ENCODE peak calls at places on chromosomes 1 and 21, in four cellular contexts. Y, O, F and M are unnamed samples.

GRCh38 chr1:236066828-236067386 is 2.0 kb upstream of the NID1 start:
- DNase-seq in Y (peak), O (peak), F (no peak), M (peak)

GRCh38 chr1:34460193-34460592 is 283.5 kb downstream of the C1orf94 start:
- DNase-seq in Y (peak), F (peak), O (peak), M (no peak)

GRCh38 chr1:62515055-62515454 is 78.2 kb downstream of the USP1 start:
- DNase-seq in F (no peak), Y (no peak), O (no peak), M (no peak)

GRCh38 chr1:242736569-242736968 is 212.1 kb upstream of the PLD5 start:
- DNase-seq in Y (no peak), O (no peak), F (no peak), M (no peak)

GRCh38 chr1:211939876-211940468 is 95.4 kb downstream of the INTS7 start:
- DNase-seq in O (no peak), Y (peak), F (no peak), M (no peak)

GRCh38 chr1:169024255-169024654 is 82.2 kb upstream of the ATP1B1 start:
- DNase-seq in O (no peak), F (no peak), Y (no peak), M (no peak)

GRCh38 chr1:64019818-64020217 is 183.6 kb upstream of the UBE2U start:
- DNase-seq in O (no peak), Y (no peak), F (no peak), M (peak)

GRCh38 chr1:38614861-38615260 is 244.7 kb downstream of the RRAGC start:
- DNase-seq in O (no peak), F (no peak), Y (no peak), M (no peak)

GRCh38 chr1:37926061-37926924 is 20.6 kb downstream of the INPP5B start:
- DNase-seq in Y (no peak), O (no peak), F (no peak), M (no peak)

GRCh38 chr1:14340244-14340800 is 258.2 kb upstream of the KAZN start:
- DNase-seq in F (no peak), Y (no peak), O (no peak), M (no peak)

GRCh38 chr1:172287207-172287606 is 133.3 kb upstream of the C1orf105 start:
- DNase-seq in O (no peak), Y (no peak), F (no peak), M (peak)

GRCh38 chr1:206802401-206802800 is 30.1 kb upstream of the IL10 start:
- DNase-seq in F (no peak), Y (no peak), O (no peak), M (no peak)

GRCh38 chr1:6165027-6165426 is 15.1 kb downstream of the CHD5 start:
- DNase-seq in O (no peak), F (no peak), Y (no peak), M (no peak)

GRCh38 chr1:35080171-35080854 is 1.1 kb downstream of the ZMYM1 start:
- DNase-seq in F (no peak), Y (no peak), O (no peak), M (no peak)

GRCh38 chr1:109969430-109969829 is 15.1 kb upstream of the AHCYL1 start:
- DNase-seq in O (no peak), Y (no peak), F (no peak), M (no peak)

GRCh38 chr1:58823481-58824010 is 39.7 kb upstream of the JUN start:
- DNase-seq in Y (no peak), O (no peak), F (no peak), M (no peak)

GRCh38 chr21:41977034-41977950 is 23.5 kb upstream of the C2CD2 start:
- DNase-seq in Y (no peak), F (no peak), O (no peak), M (no peak)

GRCh38 chr1:207077470-207078377 is 10.9 kb upstream of the C4BPB start:
- DNase-seq in O (peak), Y (peak), F (peak), M (peak)

GRCh38 chr1:245091818-245092637 is 62.8 kb upstream of the KIF26B start:
- DNase-seq in O (no peak), Y (no peak), F (peak), M (peak)

GRCh38 chr1:77534456-77534855 is 148.0 kb downstream of the ZZZ3 start:
- DNase-seq in Y (no peak), O (no peak), F (no peak), M (no peak)

GRCh38 chr1:226525750-226526149 is 22.8 kb upstream of the STUM start:
- DNase-seq in O (no peak), Y (no peak), F (no peak), M (no peak)

GRCh38 chr1:9420835-9421532 is 118.3 kb upstream of the SLC25A33 start:
- DNase-seq in F (no peak), Y (no peak), O (no peak), M (no peak)

GRCh38 chr1:153565529-153566374 is at the start of gene S100A2:
- DNase-seq in F (no peak), Y (peak), O (no peak), M (peak)

GRCh38 chr1:154873321-154873950 is 3.4 kb upstream of the KCNN3 start:
- DNase-seq in F (no peak), Y (no peak), O (no peak), M (peak)

GRCh38 chr1:169765580-169766331 is 29.0 kb downstream of the METTL18 start:
- DNase-seq in F (no peak), Y (no peak), O (no peak), M (no peak)

GRCh38 chr21:45531393-45532215 is 10.6 kb downstream of the SLC19A1 start:
- DNase-seq in O (no peak), F (no peak), Y (no peak), M (peak)

GRCh38 chr1:8510041-8510823 is 192.3 kb downstream of the SLC45A1 start:
- DNase-seq in F (no peak), O (no peak), Y (peak), M (peak)

GRCh38 chr1:200530551-200531261 is 89.8 kb downstream of the KIF14 start:
- DNase-seq in O (peak), Y (no peak), F (no peak), M (no peak)

GRCh38 chr1:228044961-228045360 is 37.5 kb upstream of the ARF1 start:
- DNase-seq in Y (no peak), O (no peak), F (no peak), M (peak)

GRCh38 chr1:209409786-209410185 is 173.7 kb upstream of the CAMK1G start:
- DNase-seq in O (no peak), F (no peak), Y (no peak), M (no peak)

GRCh38 chr1:71861022-71861421 is 421.3 kb downstream of the NEGR1 start:
- DNase-seq in F (no peak), Y (no peak), O (no peak), M (no peak)

GRCh38 chr1:23074012-23074411 is 54.7 kb downstream of the KDM1A start:
- DNase-seq in Y (no peak), O (no peak), F (no peak), M (no peak)

GRCh38 chr21:29851611-29852010 is 88.2 kb downstream of the GRIK1 start:
- DNase-seq in F (no peak), O (no peak), Y (no peak), M (no peak)

GRCh38 chr1:234322979-234323378 is 50.3 kb upstream of the COA6 start:
- DNase-seq in Y (peak), O (peak), F (no peak), M (no peak)

GRCh38 chr1:8204823-8205222 is 113.1 kb upstream of the SLC45A1 start:
- DNase-seq in Y (no peak), F (no peak), O (no peak), M (no peak)

GRCh38 chr1:230495891-230496385 is 69.8 kb upstream of the PGBD5 start:
- DNase-seq in F (no peak), O (no peak), Y (no peak), M (no peak)

GRCh38 chr1:8410791-8411190 is 92.9 kb downstream of the SLC45A1 start:
- DNase-seq in F (no peak), Y (no peak), O (no peak), M (no peak)

GRCh38 chr1:236365999-236366570 is 28.0 kb upstream of the EDARADD start:
- DNase-seq in O (no peak), Y (no peak), F (no peak), M (no peak)